ENCODE peak calls at places on chromosomes 3 and 15, in eight cellular contexts. K, R, T, I, M, G, W and A are unnamed samples.

GRCh38 chr3:171765511-171765887 is 44.8 kb downstream of the PLD1 start:
- DNase-seq in I (no peak), T (no peak), G (no peak), K (no peak), W (no peak), R (no peak), M (no peak), A (no peak)

GRCh38 chr3:120428904-120429303 is 21.9 kb downstream of the FSTL1 start:
- DNase-seq in R (no peak), G (no peak), T (no peak), I (no peak), K (peak), M (no peak), W (no peak), A (no peak)

GRCh38 chr15:67707520-67708283 is 117.6 kb upstream of the SKOR1 start:
- DNase-seq in I (no peak), K (no peak), R (no peak), M (no peak), W (no peak), T (no peak), G (no peak), A (no peak)

GRCh38 chr15:70342141-70342540 is 244.4 kb upstream of the TLE3 start:
- DNase-seq in M (no peak), T (no peak), W (no peak), I (no peak), R (no peak), K (no peak), G (peak), A (no peak)

GRCh38 chr3:161422171-161422693 is 50.9 kb upstream of the SPTSSB start:
- DNase-seq in I (no peak), R (no peak), M (no peak), K (no peak), W (no peak), G (no peak), T (no peak), A (no peak)

GRCh38 chr3:180283251-180283650 is 246.5 kb upstream of the PEX5L start:
- DNase-seq in R (no peak), K (no peak), M (no peak), G (no peak), I (no peak), W (no peak), T (no peak), A (no peak)

GRCh38 chr3:14403636-14404395 is 1.4 kb downstream of the SLC6A6 start:
- DNase-seq in I (no peak), T (peak), G (peak), M (no peak), W (no peak), R (no peak), K (peak), A (peak)

GRCh38 chr3:46931631-46932441 is 44.7 kb downstream of the CCDC12 start:
- DNase-seq in I (no peak), G (peak), W (no peak), R (no peak), K (peak), T (no peak), M (no peak), A (peak)

GRCh38 chr3:11530153-11530721 is 113.5 kb downstream of the VGLL4 start:
- DNase-seq in G (no peak), W (no peak), K (peak), R (no peak), T (no peak), M (peak), I (no peak), A (peak)

GRCh38 chr3:127787556-127787955 is 34.8 kb downstream of the MGLL start:
- DNase-seq in W (no peak), G (no peak), R (no peak), K (no peak), I (no peak), T (no peak), M (no peak), A (no peak)

GRCh38 chr3:52742418-52743041 is 28.2 kb downstream of the NEK4 start:
- DNase-seq in G (no peak), T (no peak), R (no peak), K (peak), W (peak), I (peak), M (peak), A (no peak)

GRCh38 chr3:139655880-139656279 is 21.9 kb downstream of the NMNAT3 start:
- DNase-seq in K (peak), W (no peak), T (no peak), R (no peak), G (no peak), I (no peak), M (no peak), A (no peak)

GRCh38 chr3:172716476-172716875 is 5.6 kb upstream of the NCEH1 start:
- DNase-seq in T (no peak), G (peak), I (no peak), K (no peak), M (no peak), W (no peak), R (no peak), A (peak)

GRCh38 chr15:85730001-85730820 is 64.5 kb downstream of the KLHL25 start:
- DNase-seq in I (peak), K (peak), R (peak), W (peak), G (peak), M (no peak), T (peak), A (peak)

GRCh38 chr15:60001642-60002527 is 2.2 kb upstream of the FOXB1 start:
- DNase-seq in W (no peak), T (no peak), R (no peak), G (no peak), I (no peak), M (no peak), K (no peak), A (no peak)

GRCh38 chr3:188446014-188446413 is 292.1 kb downstream of the LPP start:
- DNase-seq in M (no peak), K (no peak), G (no peak), T (no peak), R (no peak), W (peak), I (no peak), A (peak)

GRCh38 chr15:45112592-45113379 is 1.2 kb downstream of the DUOX2 start:
- DNase-seq in W (no peak), K (peak), M (no peak), I (no peak), T (no peak), R (no peak), G (no peak), A (no peak)

GRCh38 chr3:142028174-142028833 is 121.0 kb downstream of the TFDP2 start:
- DNase-seq in G (peak), I (peak), T (peak), R (peak), M (peak), K (peak), W (peak), A (peak)